ENCODE peak calls at places on chromosomes 3 and 15, in seven cellular contexts. Z is LHCN-M2, G is mesothelial cell of epicardium, B is NAMALWA, C is SJSA1, M is WTC11, S is OCI-LY7. D is an unnamed sample.

GRCh38 chr15:70474682-70475438 is 288.5 kb downstream of the UACA start:
- DNase-seq in B (no peak), S (no peak), M (no peak), C (peak; percentile 97), G (no peak), Z (peak; percentile 99), D (peak; percentile 83)

GRCh38 chr3:103699228-103699627 is 1264.4 kb downstream of the ZPLD1 start:
- DNase-seq in C (no peak), B (no peak), Z (no peak), M (no peak), G (no peak), S (no peak), D (no peak)

GRCh38 chr3:16067837-16068471 is 106.5 kb upstream of the GALNT15 start:
- DNase-seq in G (no peak), Z (no peak), M (no peak), S (no peak), C (peak; percentile 59), B (no peak), D (no peak)

GRCh38 chr3:42043116-42043796 is 47.9 kb upstream of the TRAK1 start:
- DNase-seq in S (no peak), B (no peak), C (peak; percentile 79), Z (peak; percentile 76), G (peak; percentile 58), M (peak; percentile 70), D (no peak)

GRCh38 chr15:31480356-31481058 is 153.9 kb downstream of the KLF13 start:
- DNase-seq in B (no peak), Z (no peak), C (no peak), S (no peak), M (no peak), G (no peak), D (no peak)

GRCh38 chr15:36961956-36962355 is 138.4 kb downstream of the MEIS2 start:
- DNase-seq in C (no peak), S (no peak), M (no peak), G (no peak), Z (peak; percentile 41), B (no peak), D (no peak)

GRCh38 chr15:56428821-56429458 is 36.0 kb downstream of the MNS1 start:
- DNase-seq in M (no peak), S (peak; percentile 68), B (peak; percentile 60), G (no peak), Z (peak; percentile 37), C (peak; percentile 9), D (peak; percentile 54)

GRCh38 chr3:111739241-111739952 is 119.7 kb upstream of the PHLDB2 start:
- DNase-seq in M (no peak), S (no peak), Z (peak; percentile 84), B (no peak), G (no peak), C (peak; percentile 91), D (peak; percentile 90)

GRCh38 chr15:57384816-57385215 is 8.5 kb downstream of the CGNL1 start:
- DNase-seq in G (no peak), S (no peak), Z (no peak), B (no peak), M (no peak), C (peak; percentile 51), D (no peak)

GRCh38 chr15:93146196-93146595 is 57.2 kb upstream of the RGMA start:
- DNase-seq in S (no peak), G (no peak), C (no peak), Z (no peak), M (no peak), B (no peak), D (no peak)

GRCh38 chr15:79168922-79169322 is 78.3 kb upstream of the RASGRF1 start:
- DNase-seq in M (peak; percentile 57), G (no peak), Z (peak; percentile 62), C (peak; percentile 10), B (no peak), S (no peak), D (peak; percentile 23)

GRCh38 chr3:48739955-48740823 is 23.2 kb upstream of the IP6K2 start:
- DNase-seq in S (peak; percentile 68), C (peak; percentile 46), G (peak; percentile 72), B (peak; percentile 49), M (peak; percentile 90), Z (peak; percentile 84), D (peak; percentile 72)

GRCh38 chr15:66103293-66103590 is 150.3 kb downstream of the MEGF11 start:
- DNase-seq in S (no peak), C (no peak), M (no peak), Z (no peak), B (no peak), G (no peak), D (no peak)

GRCh38 chr15:78034495-78035191 is 42.9 kb downstream of the TBC1D2B start:
- DNase-seq in B (peak; percentile 65), C (no peak), G (no peak), Z (no peak), S (peak; percentile 33), M (no peak), D (no peak)

GRCh38 chr15:59364238-59364637 is 8.4 kb downstream of the MYO1E start:
- DNase-seq in Z (peak; percentile 43), S (no peak), B (no peak), M (no peak), G (no peak), C (no peak), D (peak; percentile 61)

GRCh38 chr3:5226783-5227182 is 39.3 kb downstream of the EDEM1 start:
- DNase-seq in G (no peak), S (peak; percentile 49), Z (peak; percentile 33), B (peak; percentile 51), C (no peak), M (no peak), D (peak; percentile 26)

GRCh38 chr15:71626596-71627088 is 183.7 kb upstream of the NR2E3 start:
- DNase-seq in Z (no peak), M (no peak), C (no peak), B (no peak), S (no peak), G (no peak), D (no peak)

GRCh38 chr15:98177950-98178848 is 217.7 kb downstream of the ARRDC4 start:
- DNase-seq in C (peak; percentile 28), S (peak; percentile 36), B (peak; percentile 87), Z (peak; percentile 66), M (peak; percentile 53), G (peak; percentile 66), D (peak; percentile 13)

GRCh38 chr15:83372434-83372873 is 74.7 kb upstream of the SH3GL3 start:
- DNase-seq in B (no peak), C (peak; percentile 43), G (no peak), Z (peak; percentile 58), S (no peak), M (peak; percentile 28), D (no peak)

GRCh38 chr15:51424780-51425179 is 83.3 kb downstream of the GLDN start:
- DNase-seq in B (no peak), C (peak; percentile 43), S (no peak), G (no peak), M (no peak), Z (no peak), D (no peak)

GRCh38 chr15:55764398-55764797 is 21.4 kb upstream of the PRTG start:
- DNase-seq in M (no peak), G (no peak), C (no peak), B (no peak), S (no peak), Z (no peak), D (no peak)

GRCh38 chr3:171383206-171384018 is 76.8 kb downstream of the TNIK start:
- DNase-seq in M (no peak), B (no peak), G (no peak), S (no peak), C (no peak), Z (peak; percentile 39), D (peak; percentile 53)

GRCh38 chr15:81015595-81016252 is 15.0 kb downstream of the TLNRD1 start:
- DNase-seq in S (no peak), M (no peak), Z (no peak), C (no peak), B (no peak), G (no peak), D (no peak)

GRCh38 chr3:188927971-188928370 is 243.8 kb upstream of the TPRG1 start:
- DNase-seq in M (no peak), G (no peak), S (no peak), C (no peak), Z (no peak), B (no peak), D (no peak)

GRCh38 chr3:192571197-192571791 is 156.0 kb downstream of the FGF12 start:
- DNase-seq in B (no peak), S (no peak), C (peak; percentile 50), Z (peak; percentile 21), G (no peak), M (no peak), D (peak; percentile 11)

GRCh38 chr15:89402406-89402805 is 67.8 kb upstream of the POLG start:
- DNase-seq in C (no peak), G (no peak), M (no peak), S (no peak), Z (no peak), B (no peak), D (no peak)

GRCh38 chr3:48440590-48440958 is 517 bp downstream of the TMA7 start:
- DNase-seq in Z (no peak), C (no peak), B (no peak), M (no peak), S (peak; percentile 22), G (no peak), D (no peak)

GRCh38 chr3:149450281-149450680 is 24.2 kb upstream of the TM4SF4 start:
- DNase-seq in B (no peak), Z (no peak), C (no peak), S (no peak), G (no peak), M (no peak), D (no peak)

D was measured in HCEC 1CT.